ENCODE peak calls at places on chromosome 7, in six cellular contexts. L, X, M, T, A and E are unnamed samples.

GRCh38 chr7:51455948-51456347 is 139.3 kb upstream of the COBL start:
- DNase-seq in L (no peak), X (no peak), M (no peak), T (no peak), A (no peak), E (no peak)

GRCh38 chr7:35536396-35536826 is 158.5 kb downstream of the HERPUD2 start:
- DNase-seq in L (no peak), X (no peak), M (no peak), T (no peak), A (no peak), E (no peak)

GRCh38 chr7:25527665-25528064 is 299.4 kb upstream of the NPVF start:
- DNase-seq in L (no peak), X (no peak), M (no peak), T (no peak), A (no peak), E (no peak)

GRCh38 chr7:4479367-4480039 is 202.6 kb upstream of the FOXK1 start:
- DNase-seq in L (peak), X (no peak), M (no peak), T (no peak), A (no peak), E (peak)

GRCh38 chr7:36456548-36456947 is 66.9 kb downstream of the ANLN start:
- DNase-seq in L (no peak), X (no peak), M (no peak), T (no peak), A (no peak), E (no peak)

GRCh38 chr7:51430480-51431086 is 114.0 kb upstream of the COBL start:
- DNase-seq in L (peak), X (peak), M (peak), T (no peak), A (no peak), E (peak)

GRCh38 chr7:105838273-105839141 is 37.9 kb downstream of the ATXN7L1 start:
- DNase-seq in L (no peak), X (no peak), M (peak), T (no peak), A (no peak), E (no peak)

GRCh38 chr7:101933685-101934084 is 116.3 kb downstream of the CUX1 start:
- DNase-seq in L (no peak), X (no peak), M (no peak), T (no peak), A (no peak), E (no peak)

GRCh38 chr7:155277385-155277994 is 20.2 kb upstream of the INSIG1 start:
- DNase-seq in L (no peak), X (no peak), M (no peak), T (no peak), A (no peak), E (no peak)

GRCh38 chr7:2105917-2106316 is 126.8 kb downstream of the MAD1L1 start:
- DNase-seq in L (no peak), X (peak), M (no peak), T (no peak), A (no peak), E (no peak)

GRCh38 chr7:67788689-67789088 is 792.1 kb downstream of the TYW1 start:
- DNase-seq in L (no peak), X (no peak), M (peak), T (peak), A (no peak), E (no peak)

GRCh38 chr7:41624818-41625217 is 78.1 kb downstream of the INHBA start:
- DNase-seq in L (no peak), X (no peak), M (peak), T (no peak), A (no peak), E (no peak)

GRCh38 chr7:150781961-150782360 is 18.2 kb downstream of the TMEM176B start:
- DNase-seq in L (no peak), X (no peak), M (no peak), T (no peak), A (no peak), E (no peak)

GRCh38 chr7:40232242-40232929 is 97.6 kb downstream of the SUGCT start:
- DNase-seq in L (no peak), X (no peak), M (peak), T (no peak), A (no peak), E (peak)

GRCh38 chr7:149547126-149547525 is 49.5 kb upstream of the ZNF746 start:
- DNase-seq in L (no peak), X (no peak), M (no peak), T (no peak), A (no peak), E (no peak)